ENCODE peak calls at places on chromosomes 1 and 21, in six cellular contexts. L is HFF-Myc, I is testis, Q is left lung, P is heart right ventricle, H is cardiac muscle cell. A is an unnamed sample.

GRCh38 chr1:84061336-84061735 is 62.4 kb upstream of the TTLL7 start:
- DNase-seq in L (no peak), I (no peak), Q (no peak), P (no peak), H (no peak), A (no peak)

GRCh38 chr1:201354901-201355295 is 22.6 kb downstream of the TNNT2 start:
- DNase-seq in L (no peak), I (no peak), Q (no peak), P (no peak), H (no peak), A (no peak)

GRCh38 chr21:42559326-42559725 is 45.7 kb downstream of the SLC37A1 start:
- DNase-seq in L (no peak), I (no peak), Q (peak), P (no peak), H (no peak), A (no peak)

GRCh38 chr1:31681421-31681820 is 22.4 kb downstream of the COL16A1 start:
- DNase-seq in L (no peak), I (no peak), Q (no peak), P (no peak), H (peak), A (no peak)

GRCh38 chr21:25878334-25878733 is 143.6 kb downstream of the GABPA start:
- DNase-seq in L (no peak), I (no peak), Q (no peak), P (no peak), H (no peak), A (peak)

GRCh38 chr1:197911172-197911856 is 5.9 kb upstream of the LHX9 start:
- DNase-seq in L (no peak), I (no peak), Q (no peak), P (no peak), H (no peak), A (no peak)

GRCh38 chr1:231575472-231575871 is 47.0 kb downstream of the TSNAX start:
- DNase-seq in L (no peak), I (no peak), Q (no peak), P (no peak), H (no peak), A (no peak)

GRCh38 chr1:100624886-100625430 is 87.0 kb downstream of the GPR88 start:
- DNase-seq in L (no peak), I (no peak), Q (no peak), P (no peak), H (no peak), A (peak)

GRCh38 chr1:43318831-43319230 is 18.0 kb downstream of the TIE1 start:
- DNase-seq in L (no peak), I (no peak), Q (peak), P (no peak), H (no peak), A (no peak)

GRCh38 chr1:43315963-43316737 is 15.4 kb downstream of the TIE1 start:
- DNase-seq in L (no peak), I (no peak), Q (peak), P (no peak), H (no peak), A (peak)

GRCh38 chr1:43317817-43318471 is 17.2 kb downstream of the TIE1 start:
- DNase-seq in L (no peak), I (no peak), Q (peak), P (no peak), H (no peak), A (no peak)

GRCh38 chr1:43315481-43315880 is 14.7 kb downstream of the TIE1 start:
- DNase-seq in L (no peak), I (no peak), Q (no peak), P (no peak), H (no peak), A (no peak)

DNA sequence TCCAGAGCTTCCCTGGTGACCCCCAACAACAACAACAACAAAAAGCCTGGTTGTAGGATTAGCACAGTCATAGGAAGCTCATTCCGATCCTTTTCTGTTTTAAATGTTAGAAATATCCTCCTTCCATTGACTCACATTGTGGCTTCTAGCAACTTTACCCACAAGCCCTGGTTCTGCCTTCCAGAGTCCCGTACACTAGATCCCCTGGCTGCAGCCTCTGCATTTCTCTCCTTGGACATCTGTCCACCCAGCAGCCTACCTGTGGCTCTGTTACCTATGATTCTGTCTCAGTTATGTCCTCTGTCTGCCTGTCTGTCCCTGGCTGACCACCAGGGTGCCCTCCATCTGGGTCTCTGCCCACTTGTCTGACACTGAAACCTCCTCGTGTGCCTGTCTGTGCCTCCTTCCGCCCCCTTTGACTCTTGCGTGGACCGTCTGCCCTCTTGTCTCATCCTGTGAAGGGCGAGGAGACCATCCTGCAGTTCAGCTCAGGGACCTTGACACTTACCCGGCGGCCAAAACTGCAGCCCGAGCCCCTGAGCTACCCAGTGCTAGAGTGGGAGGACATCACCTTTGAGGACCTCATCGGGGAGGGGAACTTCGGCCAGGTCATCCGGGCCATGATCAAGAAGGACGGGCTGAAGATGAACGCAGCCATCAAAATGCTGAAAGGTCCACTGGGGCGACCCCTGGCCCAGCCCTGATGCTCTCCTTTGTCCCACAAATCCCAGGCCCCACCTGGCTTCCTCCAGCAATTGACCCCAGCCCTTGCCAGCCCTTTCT is 16.1 kb downstream of the TIE1 start:
- DNase-seq in L (no peak), I (no peak), Q (peak), P (no peak), H (no peak), A (no peak)
- TF ChIP-seq CTCF in L (no peak), I (peak), Q (no peak), P (no peak), H (peak), A (peak)

DNA sequence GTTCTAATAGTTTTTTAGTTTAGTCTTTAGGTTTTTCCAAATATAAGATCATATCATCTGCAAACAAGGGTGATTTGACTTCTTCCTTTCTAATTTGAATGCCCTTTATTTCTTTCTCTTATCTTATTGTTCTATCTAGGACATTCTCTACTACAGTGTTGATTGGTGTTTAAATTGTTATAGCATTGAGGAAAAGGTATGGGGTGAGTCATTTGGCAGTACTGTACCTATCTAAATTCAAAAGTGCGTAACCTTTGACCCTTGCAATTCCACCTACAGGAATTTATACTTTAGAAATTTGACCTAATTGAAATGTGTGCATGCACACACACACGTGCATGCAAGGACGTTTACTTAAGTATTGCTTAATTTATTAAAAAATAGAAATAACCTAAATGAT is 78.3 kb downstream of the MAB21L3 start:
- DNase-seq in L (no peak), I (no peak), Q (no peak), P (no peak), H (no peak), A (no peak)
- H3K4me3 ChIP-seq in L (no peak), I (no peak), Q (no peak), P (no peak), H (no peak), A (no peak)

GRCh38 chr1:235657269-235657668 is 7.7 kb upstream of the GNG4 start:
- DNase-seq in L (no peak), I (no peak), Q (no peak), P (no peak), H (no peak), A (no peak)
- TF ChIP-seq CTCF in L (no peak), I (no peak), Q (no peak), P (no peak), H (no peak), A (no peak)

GRCh38 chr1:61865646-61866220 is 123.5 kb downstream of the PATJ start:
- DNase-seq in L (no peak), I (no peak), Q (no peak), P (peak), H (no peak), A (no peak)
- H3K4me3 ChIP-seq in L (no peak), I (no peak), Q (no peak), P (no peak), H (no peak), A (no peak)

DNA sequence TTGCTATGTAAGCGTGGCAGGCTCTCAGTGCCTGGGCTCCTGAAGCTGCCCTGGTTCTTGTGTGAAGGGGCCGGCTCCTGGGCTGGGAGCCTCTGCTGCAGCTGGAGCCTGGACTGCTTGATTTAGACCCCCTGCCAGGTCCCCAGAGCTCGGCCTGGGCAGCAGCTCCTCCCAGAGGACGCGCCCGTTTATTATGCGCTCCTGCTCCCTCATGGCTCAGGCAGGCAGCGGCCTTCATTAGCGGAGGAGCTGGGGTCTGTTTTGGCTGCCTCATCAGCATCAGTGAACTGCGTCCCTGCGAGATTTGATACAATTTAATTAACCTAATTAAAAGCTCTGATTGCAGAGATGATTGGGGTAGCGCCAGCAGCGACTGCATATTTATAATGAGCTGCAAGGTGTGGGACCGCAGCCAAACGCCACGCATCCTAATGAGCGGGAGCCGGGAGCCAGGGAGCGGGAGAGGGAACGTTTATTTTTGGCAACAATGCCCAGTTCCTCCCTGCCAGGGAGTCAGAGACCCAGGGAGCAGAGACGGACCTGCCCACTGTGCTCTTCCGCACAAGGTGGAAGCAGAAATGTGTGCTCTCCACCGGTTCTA is 16.6 kb downstream of the UTP11 start:
- DNase-seq in L (no peak), I (peak), Q (peak), P (peak), H (peak), A (peak)
- TF ChIP-seq CTCF in L (no peak), I (no peak), Q (no peak), P (no peak), H (peak), A (peak)

DNA sequence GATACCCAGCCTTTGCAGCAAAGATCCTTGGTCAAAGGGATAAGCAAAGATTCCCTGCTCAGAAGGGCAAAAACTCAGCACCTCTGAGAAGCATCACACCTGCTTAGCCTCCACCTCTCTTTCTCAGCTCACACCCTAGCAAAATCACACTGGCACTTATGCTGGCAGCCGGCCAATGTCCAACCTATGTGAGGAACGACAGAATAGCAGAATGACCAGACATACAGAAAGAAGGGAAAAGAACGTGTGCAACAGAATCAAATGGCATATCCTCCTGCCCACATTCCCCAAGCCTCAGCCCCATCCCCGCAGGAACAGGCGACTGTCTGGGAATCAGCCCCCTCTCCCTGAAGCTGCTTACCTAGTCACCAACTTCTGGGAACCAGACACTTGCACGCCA is 664 bp upstream of the ADORA3 start:
- DNase-seq in L (no peak), I (no peak), Q (no peak), P (no peak), H (no peak), A (no peak)
- H3K4me3 ChIP-seq in L (no peak), I (no peak), Q (no peak), P (no peak), H (no peak), A (no peak)

GRCh38 chr1:162954824-162955223 is 93.8 kb upstream of the CCDC190 start:
- DNase-seq in L (no peak), I (no peak), Q (no peak), P (no peak), H (no peak), A (peak)
- TF ChIP-seq CTCF in L (no peak), I (no peak), Q (no peak), P (no peak), H (no peak), A (no peak)

GRCh38 chr1:50048791-50049190 is 25.0 kb upstream of the AGBL4 start:
- DNase-seq in L (no peak), I (no peak), Q (no peak), P (no peak), H (no peak), A (no peak)
- H3K4me3 ChIP-seq in L (no peak), I (peak), Q (no peak), P (no peak), H (no peak), A (no peak)

DNA sequence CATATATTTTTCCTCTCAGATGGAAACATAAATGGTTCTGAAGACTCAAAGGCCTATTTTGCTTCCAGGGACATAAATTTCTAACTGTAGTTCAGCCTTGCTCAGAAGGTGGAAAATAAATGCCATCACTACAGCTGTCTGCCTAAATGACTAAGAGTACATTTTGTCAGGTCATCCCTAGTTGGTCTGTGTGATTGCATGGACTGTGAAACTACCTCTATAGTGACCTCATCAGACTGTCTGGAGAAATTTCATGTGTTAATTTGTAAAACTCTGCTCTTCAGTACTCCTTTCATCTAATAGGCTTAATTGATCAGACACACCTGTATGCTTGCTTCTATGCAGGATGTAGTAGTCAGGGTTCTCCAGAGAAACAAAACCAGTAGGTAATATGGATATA is 886.9 kb downstream of the AMY1C start:
- DNase-seq in L (no peak), I (no peak), Q (no peak), P (no peak), H (no peak), A (no peak)
- TF ChIP-seq CTCF in L (no peak), I (no peak), Q (no peak), P (no peak), H (no peak), A (no peak)